ENCODE peak calls at places on chromosomes 2 and 18, in seven cellular contexts. B, A, H, O, S, N and Y are unnamed samples.

GRCh38 chr18:43563780-43564179 is 286.5 kb upstream of the SYT4 start:
- DNase-seq in B (no peak), A (no peak), H (no peak), O (no peak), S (peak), N (peak), Y (peak)

GRCh38 chr2:189412330-189412953 is 28.8 kb upstream of the WDR75 start:
- DNase-seq in B (no peak), A (no peak), H (no peak), O (peak), S (peak), N (peak), Y (peak)

GRCh38 chr2:206095925-206096324 is 10.0 kb upstream of the INO80D start:
- DNase-seq in B (no peak), A (no peak), H (no peak), O (no peak), S (no peak), N (no peak), Y (no peak)

GRCh38 chr2:169071455-169071854 is 2.1 kb downstream of the DHRS9 start:
- DNase-seq in B (no peak), A (no peak), H (no peak), O (no peak), S (no peak), N (no peak), Y (no peak)

GRCh38 chr18:30954262-30954661 is 88.3 kb downstream of the DSC3 start:
- DNase-seq in B (no peak), A (no peak), H (no peak), O (no peak), S (no peak), N (no peak), Y (no peak)

GRCh38 chr2:104820126-104820525 is 33.8 kb upstream of the POU3F3 start:
- DNase-seq in B (no peak), A (no peak), H (no peak), O (no peak), S (no peak), N (no peak), Y (no peak)

GRCh38 chr18:13264091-13264777 is 45.7 kb downstream of the LDLRAD4 start:
- DNase-seq in B (no peak), A (peak), H (no peak), O (no peak), S (no peak), N (no peak), Y (no peak)

GRCh38 chr18:50099725-50100414 is 95.1 kb downstream of the MYO5B start:
- DNase-seq in B (no peak), A (no peak), H (no peak), O (no peak), S (no peak), N (peak), Y (peak)

GRCh38 chr2:188808921-188809320 is 165.3 kb upstream of the COL3A1 start:
- DNase-seq in B (no peak), A (no peak), H (no peak), O (no peak), S (no peak), N (no peak), Y (peak)

GRCh38 chr2:11807156-11808015 is 61.0 kb downstream of the LPIN1 start:
- DNase-seq in B (no peak), A (peak), H (no peak), O (no peak), S (no peak), N (no peak), Y (peak)

GRCh38 chr2:100862081-100862480 is 42.1 kb downstream of the NPAS2 start:
- DNase-seq in B (no peak), A (no peak), H (no peak), O (no peak), S (no peak), N (no peak), Y (no peak)

GRCh38 chr2:218981390-218982311 is 3.3 kb downstream of the FEV start:
- DNase-seq in B (no peak), A (no peak), H (no peak), O (peak), S (peak), N (peak), Y (peak)

GRCh38 chr2:134177351-134177931 is 76.4 kb upstream of the MGAT5 start:
- DNase-seq in B (no peak), A (no peak), H (no peak), O (no peak), S (no peak), N (no peak), Y (no peak)